ENCODE peak calls at places on chromosomes 6 and 20, in five cellular contexts. S, R, A, H and V are unnamed samples.

GRCh38 chr6:5246870-5247161 is 13.9 kb downstream of the LYRM4 start:
- DNase-seq in R (peak; percentile 56), A (no peak), S (no peak), H (no peak), V (no peak)

GRCh38 chr20:33490934-33491656 is 1.2 kb downstream of the CBFA2T2 start:
- DNase-seq in S (no peak), H (no peak), R (no peak), A (peak; percentile 7), V (no peak)

GRCh38 chr6:85620308-85620707 is 22.4 kb downstream of the SYNCRIP start:
- DNase-seq in H (no peak), R (no peak), S (no peak), A (no peak), V (no peak)

GRCh38 chr6:152948150-152948768 is 34.6 kb downstream of the FBXO5 start:
- DNase-seq in S (no peak), A (peak; percentile 55), H (no peak), R (no peak), V (peak; percentile 26)

GRCh38 chr6:6657085-6657819 is 68.7 kb downstream of the LY86 start:
- DNase-seq in S (no peak), A (no peak), R (no peak), H (no peak), V (no peak)

GRCh38 chr20:8766868-8767390 is 302.0 kb upstream of the PLCB4 start:
- DNase-seq in A (no peak), S (no peak), R (no peak), H (no peak), V (no peak)

GRCh38 chr6:39887692-39888450 is 46.4 kb downstream of the MOCS1 start:
- DNase-seq in S (peak; percentile 81), R (no peak), A (no peak), H (no peak), V (no peak)

GRCh38 chr6:2157441-2158127 is 87.8 kb downstream of the GMDS start:
- DNase-seq in A (peak; percentile 47), H (no peak), S (no peak), R (no peak), V (peak; percentile 86)

GRCh38 chr6:152271681-152272464 is 365.3 kb downstream of the SYNE1 start:
- DNase-seq in R (no peak), H (no peak), A (peak; percentile 84), S (peak; percentile 63), V (peak; percentile 67)

GRCh38 chr6:105072799-105073199 is 107.0 kb downstream of the POPDC3 start:
- DNase-seq in R (no peak), A (peak; percentile 82), S (no peak), H (no peak), V (peak; percentile 60)

GRCh38 chr6:36373368-36374009 is 14.0 kb downstream of the ETV7 start:
- DNase-seq in H (no peak), A (peak; percentile 94), S (no peak), R (no peak), V (peak; percentile 78)

GRCh38 chr6:125835221-125835744 is 44.5 kb downstream of the NCOA7 start:
- DNase-seq in H (no peak), S (peak; percentile 27), R (no peak), A (peak; percentile 14), V (no peak)

GRCh38 chr6:136582702-136583471 is 32.7 kb upstream of the MAP7 start:
- DNase-seq in S (no peak), R (no peak), A (peak; percentile 76), H (no peak), V (peak; percentile 69)

GRCh38 chr6:119109654-119110325 is 31.3 kb upstream of the FAM184A start:
- DNase-seq in R (no peak), A (no peak), S (no peak), H (no peak), V (no peak)

GRCh38 chr20:36575066-36575743 is 1.8 kb downstream of the TGIF2 start:
- DNase-seq in A (peak; percentile 35), R (no peak), S (peak; percentile 70), H (peak; percentile 39), V (peak; percentile 12)

GRCh38 chr20:34951652-34952051 is 4.0 kb downstream of the GSS start:
- DNase-seq in H (peak; percentile 22), A (no peak), S (no peak), R (no peak), V (no peak)

GRCh38 chr6:156911581-156911980 is 134.4 kb downstream of the ARID1B start:
- DNase-seq in S (no peak), H (no peak), R (no peak), A (no peak), V (no peak)

GRCh38 chr20:59939052-59939878 is 840 bp downstream of the PPP1R3D start:
- DNase-seq in R (no peak), A (no peak), H (peak; percentile 43), S (peak; percentile 21), V (no peak)

GRCh38 chr20:25538838-25539665 is 46.3 kb downstream of the NINL start:
- DNase-seq in S (no peak), R (no peak), A (no peak), H (no peak), V (no peak)

GRCh38 chr20:62141397-62142251 is 1.6 kb downstream of the PSMA7 start:
- DNase-seq in A (peak; percentile 70), R (no peak), H (no peak), S (no peak), V (peak; percentile 51)

GRCh38 chr6:135423649-135424128 is 73.9 kb downstream of the AHI1 start:
- DNase-seq in S (no peak), R (no peak), H (no peak), A (peak; percentile 54), V (peak; percentile 14)
- TF ChIP-seq CTCF in S (peak; percentile 32), R (peak; percentile 38), H (peak; percentile 58), A (peak; percentile 79), V (peak; percentile 73)

GRCh38 chr20:53855733-53856132 is 214.7 kb downstream of the BCAS1 start:
- DNase-seq in H (no peak), S (no peak), R (no peak), A (no peak), V (no peak)
- TF ChIP-seq CTCF in H (no peak), S (no peak), R (no peak), A (no peak), V (no peak)

DNA sequence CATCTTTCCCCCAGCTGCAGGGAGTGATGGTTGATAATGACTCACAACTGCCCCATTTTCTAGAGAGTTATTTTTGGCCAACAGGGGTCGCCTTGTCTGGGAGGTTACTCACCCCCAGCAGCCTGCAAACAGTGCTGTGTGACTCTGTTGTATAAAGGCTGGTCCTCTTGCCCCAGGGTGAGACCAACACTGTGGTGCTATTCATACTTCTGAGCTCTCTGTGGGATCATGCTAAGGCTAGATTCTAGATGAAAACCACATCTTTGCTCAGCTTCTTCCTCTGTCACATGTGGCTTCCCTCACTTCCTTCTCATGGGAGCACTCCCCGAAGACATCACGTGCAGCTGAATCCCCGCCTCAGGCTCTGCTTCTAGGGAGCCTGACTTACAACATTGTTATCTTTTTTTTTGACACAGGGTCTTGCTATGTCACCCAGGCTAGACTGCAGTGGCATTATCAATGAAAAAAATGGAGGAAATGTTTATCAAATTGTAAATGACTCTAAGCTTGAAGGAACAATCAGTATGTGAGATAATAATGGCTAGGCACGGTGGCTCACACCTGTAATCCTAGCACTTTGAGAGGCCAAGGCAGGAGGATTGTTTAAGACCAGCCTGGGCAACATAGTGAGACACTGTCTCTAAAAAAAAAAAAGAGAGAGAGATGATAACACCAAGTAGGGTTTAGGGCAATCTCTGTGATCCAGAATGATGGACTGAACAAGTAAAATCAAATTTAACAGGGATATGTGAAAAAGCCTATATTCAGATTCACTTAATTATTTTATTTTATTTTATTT is 55.7 kb upstream of the SLC23A2 start:
- DNase-seq in R (no peak), S (no peak), H (peak; percentile 41), A (peak; percentile 60), V (peak; percentile 79)
- TF ChIP-seq CTCF in R (no peak), S (no peak), H (no peak), A (peak; percentile 31), V (peak; percentile 57)

GRCh38 chr6:71187136-71187535 is 101.5 kb upstream of the OGFRL1 start:
- DNase-seq in H (no peak), R (no peak), S (no peak), A (no peak), V (no peak)

GRCh38 chr6:71194730-71195129 is 93.9 kb upstream of the OGFRL1 start:
- DNase-seq in R (no peak), H (no peak), A (peak; percentile 35), S (no peak), V (peak; percentile 5)

DNA sequence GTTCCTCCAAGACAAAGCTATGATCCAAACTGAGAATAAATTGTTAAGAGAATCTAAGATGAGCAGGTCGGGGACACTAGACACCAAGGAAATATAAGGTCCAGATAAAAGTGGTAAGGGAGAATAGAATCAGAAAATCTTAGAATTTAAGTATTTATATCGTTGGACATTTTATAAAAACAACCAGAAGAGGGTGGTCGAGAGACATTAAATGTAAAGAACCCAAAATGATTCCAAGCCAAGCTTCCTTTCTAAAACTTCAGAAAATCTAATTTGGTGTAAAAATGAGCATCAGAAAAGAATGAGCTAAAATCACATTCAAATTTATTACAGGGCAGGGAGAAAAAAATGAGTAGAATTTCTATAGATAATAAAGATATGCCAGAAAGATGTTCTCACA is 97.8 kb upstream of the OGFRL1 start:
- DNase-seq in R (no peak), S (no peak), A (peak; percentile 38), H (no peak), V (peak; percentile 5)
- TF ChIP-seq CTCF in R (no peak), S (no peak), A (no peak), H (no peak), V (no peak)